ENCODE peak calls at places on chromosome 4, in four cellular contexts. One of them, this sample, is unnamed. For H3K36me3, the result is how much of the 10 kb centered on the place peaks cover.

GRCh38 chr4:96149911-96150310 is 310.0 kb downstream of the PDHA2 start:
- DNase-seq in suprapubic skin: no peak
- DNase-seq in breast epithelium: no peak
- DNase-seq in heart right ventricle: no peak
- DNase-seq in this sample: no peak

GRCh38 chr4:108029731-108030130 is 40.0 kb downstream of the HADH start:
- DNase-seq in suprapubic skin: no peak
- DNase-seq in breast epithelium: no peak
- DNase-seq in heart right ventricle: no peak
- DNase-seq in this sample: no peak

GRCh38 chr4:1596393-1596792 is 87.7 kb downstream of the FAM53A start:
- DNase-seq in suprapubic skin: peak
- DNase-seq in breast epithelium: no peak
- DNase-seq in heart right ventricle: no peak
- DNase-seq in this sample: no peak

GRCh38 chr4:98468744-98469143 is 189.7 kb downstream of the TSPAN5 start:
- DNase-seq in suprapubic skin: no peak
- DNase-seq in breast epithelium: no peak
- DNase-seq in heart right ventricle: peak
- DNase-seq in this sample: peak

GRCh38 chr4:45094676-45095075 is 368.3 kb upstream of the GNPDA2 start:
- DNase-seq in suprapubic skin: no peak
- DNase-seq in breast epithelium: no peak
- DNase-seq in heart right ventricle: no peak
- DNase-seq in this sample: no peak

GRCh38 chr4:92825186-92825715 is 521.5 kb downstream of the GRID2 start:
- DNase-seq in suprapubic skin: no peak
- DNase-seq in breast epithelium: no peak
- DNase-seq in heart right ventricle: no peak
- DNase-seq in this sample: no peak

GRCh38 chr4:123555500-123556273 is 159.1 kb downstream of the SPRY1 start:
- DNase-seq in suprapubic skin: peak
- DNase-seq in breast epithelium: peak
- DNase-seq in heart right ventricle: peak
- DNase-seq in this sample: peak

GRCh38 chr4:91099666-91100065 is 972.5 kb downstream of the CCSER1 start:
- DNase-seq in suprapubic skin: no peak
- DNase-seq in breast epithelium: no peak
- DNase-seq in heart right ventricle: no peak
- DNase-seq in this sample: no peak

GRCh38 chr4:11623726-11624037 is 195.0 kb upstream of the HS3ST1 start:
- DNase-seq in suprapubic skin: no peak
- DNase-seq in breast epithelium: no peak
- DNase-seq in heart right ventricle: peak
- DNase-seq in this sample: peak

GRCh38 chr4:83118869-83119268 is 4.3 kb upstream of the PLAC8 start:
- DNase-seq in suprapubic skin: no peak
- DNase-seq in breast epithelium: no peak
- DNase-seq in heart right ventricle: no peak
- DNase-seq in this sample: no peak

GRCh38 chr4:25100156-25100555 is 60.1 kb downstream of the SEPSECS start:
- DNase-seq in suprapubic skin: no peak
- DNase-seq in breast epithelium: no peak
- DNase-seq in heart right ventricle: no peak
- DNase-seq in this sample: no peak

GRCh38 chr4:182425302-182425701 is 182.1 kb downstream of the TENM3 start:
- DNase-seq in suprapubic skin: no peak
- DNase-seq in breast epithelium: no peak
- DNase-seq in heart right ventricle: no peak
- DNase-seq in this sample: no peak

GRCh38 chr4:72677265-72677664 is 108.2 kb upstream of the ADAMTS3 start:
- DNase-seq in suprapubic skin: no peak
- DNase-seq in breast epithelium: no peak
- DNase-seq in heart right ventricle: no peak
- DNase-seq in this sample: no peak

GRCh38 chr4:83272900-83273299 is 11.7 kb downstream of the COQ2 start:
- DNase-seq in suprapubic skin: no peak
- DNase-seq in breast epithelium: no peak
- DNase-seq in heart right ventricle: no peak
- DNase-seq in this sample: no peak

GRCh38 chr4:8831221-8832129 is 40.2 kb downstream of the HMX1 start:
- DNase-seq in suprapubic skin: peak
- DNase-seq in breast epithelium: peak
- DNase-seq in heart right ventricle: no peak
- DNase-seq in this sample: peak

GRCh38 chr4:40547446-40548132 is 82.1 kb downstream of the RBM47 start:
- DNase-seq in suprapubic skin: no peak
- DNase-seq in breast epithelium: no peak
- DNase-seq in heart right ventricle: no peak
- DNase-seq in this sample: no peak

GRCh38 chr4:102599887-102600286 is 98.7 kb downstream of the NFKB1 start:
- DNase-seq in suprapubic skin: no peak
- DNase-seq in breast epithelium: no peak
- DNase-seq in heart right ventricle: no peak
- DNase-seq in this sample: no peak

GRCh38 chr4:53478671-53479456 is 101.4 kb downstream of the FIP1L1 start:
- DNase-seq in suprapubic skin: no peak
- DNase-seq in breast epithelium: no peak
- DNase-seq in heart right ventricle: no peak
- DNase-seq in this sample: no peak

GRCh38 chr4:139918591-139918990 is 235.4 kb downstream of the MAML3 start:
- DNase-seq in suprapubic skin: no peak
- DNase-seq in breast epithelium: no peak
- DNase-seq in heart right ventricle: no peak
- DNase-seq in this sample: no peak

GRCh38 chr4:67684839-67685531 is 16.0 kb downstream of the UBA6 start:
- DNase-seq in suprapubic skin: no peak
- DNase-seq in breast epithelium: no peak
- DNase-seq in heart right ventricle: no peak
- DNase-seq in this sample: no peak

GRCh38 chr4:21697583-21697982 is 251.0 kb downstream of the KCNIP4 start:
- DNase-seq in suprapubic skin: no peak
- DNase-seq in breast epithelium: no peak
- DNase-seq in heart right ventricle: no peak
- DNase-seq in this sample: peak

GRCh38 chr4:32929738-32930688 is 2209.8 kb downstream of the PCDH7 start:
- DNase-seq in suprapubic skin: no peak
- DNase-seq in breast epithelium: no peak
- DNase-seq in heart right ventricle: no peak
- DNase-seq in this sample: no peak

GRCh38 chr4:185817403-185817818 is 5.4 kb upstream of the SORBS2 start:
- DNase-seq in suprapubic skin: no peak
- DNase-seq in breast epithelium: peak
- DNase-seq in heart right ventricle: peak
- DNase-seq in this sample: no peak
- H3K27ac ChIP-seq in suprapubic skin: no peak
- H3K27ac ChIP-seq in breast epithelium: peak
- H3K27ac ChIP-seq in heart right ventricle: peak
- H3K27ac ChIP-seq in this sample: no peak

GRCh38 chr4:145167884-145168283 is 12.5 kb downstream of the OTUD4 start:
- DNase-seq in suprapubic skin: no peak
- DNase-seq in breast epithelium: no peak
- DNase-seq in heart right ventricle: no peak
- DNase-seq in this sample: no peak
- H3K36me3 ChIP-seq in suprapubic skin: under half
- H3K36me3 ChIP-seq in breast epithelium: under half
- H3K36me3 ChIP-seq in heart right ventricle: half or more
- H3K36me3 ChIP-seq in this sample: under half

DNA sequence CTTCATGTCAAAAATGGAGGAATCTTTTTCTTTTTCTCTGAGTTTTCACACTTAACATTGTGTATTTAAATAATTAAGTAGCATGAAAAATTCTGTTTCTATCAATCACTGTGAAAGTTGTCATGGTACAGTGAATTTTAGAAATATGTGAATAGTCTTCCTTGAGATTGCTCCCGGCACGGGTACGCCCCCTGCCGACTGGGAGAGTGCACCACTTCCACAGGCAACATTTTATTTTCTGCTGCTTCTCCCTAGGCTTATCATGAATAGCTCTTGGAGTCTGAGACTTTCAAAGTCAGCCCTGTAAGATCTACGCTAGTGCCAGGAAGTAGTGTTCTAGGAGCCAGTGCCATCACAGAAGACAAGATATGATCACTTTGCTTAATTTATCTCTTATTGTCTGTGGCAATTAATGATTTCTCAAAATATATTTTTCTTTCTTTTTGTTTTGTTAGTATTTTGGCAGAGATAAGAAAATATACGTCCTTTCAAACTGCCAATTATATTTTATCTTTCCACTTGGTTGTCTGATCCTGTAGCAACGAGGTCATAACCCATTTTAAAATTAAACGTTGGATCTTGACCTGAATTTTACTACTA is 763.8 kb upstream of the AADAT start:
- DNase-seq in suprapubic skin: no peak
- DNase-seq in breast epithelium: peak
- DNase-seq in heart right ventricle: peak
- DNase-seq in this sample: peak
- TF ChIP-seq CTCF in suprapubic skin: no peak
- TF ChIP-seq CTCF in breast epithelium: peak
- TF ChIP-seq CTCF in heart right ventricle: peak
- TF ChIP-seq CTCF in this sample: no peak

DNA sequence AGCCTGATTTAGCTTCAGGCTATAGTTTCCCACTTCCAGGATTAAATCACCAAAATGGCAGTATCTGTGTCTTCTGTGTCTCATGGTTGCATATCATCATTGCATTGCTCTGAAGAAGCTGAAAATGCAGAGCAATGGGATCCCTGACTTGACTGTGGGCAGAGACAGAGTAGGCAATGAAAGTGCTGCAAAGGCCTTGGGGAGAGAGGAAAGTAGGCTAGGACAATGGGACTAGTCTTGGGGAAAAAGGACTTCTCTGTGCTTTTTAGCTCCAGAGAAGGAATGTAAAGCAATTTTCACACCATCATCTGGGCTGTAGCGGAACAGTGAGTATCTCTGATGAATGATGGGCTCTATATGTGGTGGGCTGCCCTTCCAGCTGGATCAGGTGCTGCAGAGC is 202.5 kb downstream of the LDB2 start:
- DNase-seq in suprapubic skin: no peak
- DNase-seq in breast epithelium: no peak
- DNase-seq in heart right ventricle: no peak
- DNase-seq in this sample: no peak
- H3K27ac ChIP-seq in suprapubic skin: no peak
- H3K27ac ChIP-seq in breast epithelium: no peak
- H3K27ac ChIP-seq in heart right ventricle: no peak
- H3K27ac ChIP-seq in this sample: no peak

This sample was measured in testis.